ENCODE peak calls at places on chromosomes 1 and 21, in eight cellular contexts. D, P, B, H, V, W, O and T are unnamed samples.

GRCh38 chr1:64060611-64061302 is 142.7 kb upstream of the UBE2U start:
- DNase-seq in W (no peak), P (no peak), B (no peak), O (no peak), V (no peak), H (no peak), D (no peak), T (no peak)

GRCh38 chr1:229445828-229446227 is 11.9 kb upstream of the ACTA1 start:
- DNase-seq in D (no peak), V (no peak), H (no peak), W (no peak), B (no peak), P (no peak), O (no peak), T (no peak)

GRCh38 chr1:36866168-36866814 is 168.0 kb downstream of the GRIK3 start:
- DNase-seq in H (no peak), V (no peak), P (no peak), O (no peak), D (no peak), B (no peak), W (no peak), T (no peak)

GRCh38 chr1:31433396-31433930 is 20.4 kb downstream of the SERINC2 start:
- DNase-seq in V (no peak), P (no peak), W (no peak), H (no peak), D (no peak), B (no peak), O (no peak), T (no peak)

GRCh38 chr1:107782192-107782845 is 182.7 kb downstream of the VAV3 start:
- DNase-seq in B (peak; percentile 21), V (peak; percentile 58), D (no peak), H (no peak), O (no peak), P (no peak), W (peak; percentile 53), T (no peak)

GRCh38 chr21:45562401-45562800 is 20.2 kb upstream of the SLC19A1 start:
- DNase-seq in W (peak; percentile 35), P (no peak), V (no peak), H (no peak), O (no peak), D (no peak), B (no peak), T (peak; percentile 15)

GRCh38 chr1:244970236-244970652 is 105.9 kb upstream of the HNRNPU start:
- DNase-seq in D (no peak), O (peak; percentile 69), H (peak; percentile 84), B (peak; percentile 79), V (peak; percentile 92), W (peak; percentile 54), P (no peak), T (peak; percentile 81)

GRCh38 chr1:198969981-198970380 is 331.1 kb downstream of the PTPRC start:
- DNase-seq in D (no peak), P (no peak), O (no peak), V (no peak), B (no peak), W (no peak), H (no peak), T (no peak)

GRCh38 chr1:160217466-160218165 is 12.4 kb downstream of the PEA15 start:
- DNase-seq in D (peak; percentile 53), W (no peak), O (no peak), V (no peak), B (no peak), H (no peak), P (no peak), T (no peak)

GRCh38 chr1:65235867-65236805 is 73.2 kb upstream of the DNAJC6 start:
- DNase-seq in H (no peak), V (no peak), W (peak; percentile 37), P (no peak), D (no peak), B (no peak), O (no peak), T (no peak)

GRCh38 chr1:27031235-27032118 is 18.8 kb upstream of the TENT5B start:
- DNase-seq in V (no peak), D (peak; percentile 89), H (peak; percentile 91), O (peak; percentile 93), B (peak; percentile 84), P (peak; percentile 77), W (peak; percentile 67), T (peak; percentile 95)

DNA sequence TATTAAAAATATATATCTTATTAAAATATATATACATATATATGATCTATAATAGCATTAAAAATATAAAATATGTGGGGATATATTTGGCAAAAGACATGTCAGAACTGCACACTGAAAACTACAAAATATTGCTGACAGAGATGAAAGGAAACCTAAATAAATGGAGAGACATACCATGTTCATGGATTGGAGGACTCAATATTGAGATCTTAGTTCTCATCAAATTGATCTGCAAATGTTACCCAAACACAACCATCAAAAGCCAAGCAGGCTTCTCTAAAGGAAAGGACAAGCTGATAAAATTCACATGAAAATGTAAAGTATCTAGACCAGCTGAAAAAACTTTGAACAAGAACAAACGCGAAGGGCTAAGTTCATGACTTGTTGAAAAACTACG is 7.2 kb downstream of the NADK start:
- DNase-seq in D (no peak), W (no peak), O (no peak), H (no peak), B (no peak), P (no peak), V (no peak), T (no peak)
- H3K4me3 ChIP-seq in D (no peak overlapping the region), W (no peak overlapping the region), O (no peak overlapping the region), H (no peak overlapping the region), B (no peak overlapping the region), P (no peak overlapping the region), V (no peak overlapping the region), T (no peak overlapping the region)

GRCh38 chr1:209727785-209728184 is 23.1 kb downstream of the HSD11B1 start:
- DNase-seq in B (no peak), W (no peak), H (no peak), D (no peak), P (no peak), V (no peak), O (no peak), T (no peak)
- TF ChIP-seq POLR2A in B (no peak), W (no peak), H (no peak), D (no peak), P (no peak), V (no peak), O (no peak), T (no peak)

DNA sequence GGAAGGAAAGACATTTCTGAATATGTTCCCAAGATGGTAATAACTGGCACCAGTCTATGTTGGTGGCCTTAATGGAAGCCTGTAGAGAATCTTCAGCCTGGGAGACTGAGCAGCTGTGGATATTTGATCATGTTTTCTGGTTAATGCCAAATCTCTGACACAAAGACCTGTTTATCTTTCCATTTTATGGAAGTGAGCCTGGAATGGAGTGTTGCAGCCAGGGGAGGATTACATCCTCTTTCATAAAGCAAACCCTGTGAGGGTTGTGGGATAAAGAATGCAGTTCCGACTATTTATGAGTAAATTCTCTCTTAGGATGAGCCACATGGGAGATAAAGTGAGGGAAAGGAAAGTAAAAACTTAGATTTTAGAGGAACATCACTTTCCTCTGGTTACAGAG is 144.1 kb downstream of the PCP4 start:
- DNase-seq in P (no peak), W (no peak), D (no peak), O (no peak), B (no peak), V (no peak), H (no peak), T (no peak)
- H3K4me3 ChIP-seq in P (no peak overlapping the region), W (no peak overlapping the region), D (no peak overlapping the region), O (no peak overlapping the region), B (no peak overlapping the region), V (no peak overlapping the region), H (no peak overlapping the region), T (no peak overlapping the region)

GRCh38 chr21:41547111-41547510 is 39.2 kb upstream of the TMPRSS2 start:
- DNase-seq in V (no peak), D (no peak), W (no peak), P (no peak), H (no peak), O (no peak), B (no peak), T (no peak)
- TF ChIP-seq POLR2A in V (no peak), D (no peak), W (no peak), P (no peak), H (no peak), O (no peak), B (no peak), T (no peak)

GRCh38 chr1:15884477-15884876 is 37.0 kb downstream of the SPEN start:
- DNase-seq in P (no peak), H (no peak), D (no peak), W (no peak), O (no peak), V (no peak), B (no peak), T (no peak)
- H3K4me3 ChIP-seq in P (no peak overlapping the region), H (no peak overlapping the region), D (no peak overlapping the region), W (no peak overlapping the region), O (no peak overlapping the region), V (no peak overlapping the region), B (no peak overlapping the region), T (no peak overlapping the region)

DNA sequence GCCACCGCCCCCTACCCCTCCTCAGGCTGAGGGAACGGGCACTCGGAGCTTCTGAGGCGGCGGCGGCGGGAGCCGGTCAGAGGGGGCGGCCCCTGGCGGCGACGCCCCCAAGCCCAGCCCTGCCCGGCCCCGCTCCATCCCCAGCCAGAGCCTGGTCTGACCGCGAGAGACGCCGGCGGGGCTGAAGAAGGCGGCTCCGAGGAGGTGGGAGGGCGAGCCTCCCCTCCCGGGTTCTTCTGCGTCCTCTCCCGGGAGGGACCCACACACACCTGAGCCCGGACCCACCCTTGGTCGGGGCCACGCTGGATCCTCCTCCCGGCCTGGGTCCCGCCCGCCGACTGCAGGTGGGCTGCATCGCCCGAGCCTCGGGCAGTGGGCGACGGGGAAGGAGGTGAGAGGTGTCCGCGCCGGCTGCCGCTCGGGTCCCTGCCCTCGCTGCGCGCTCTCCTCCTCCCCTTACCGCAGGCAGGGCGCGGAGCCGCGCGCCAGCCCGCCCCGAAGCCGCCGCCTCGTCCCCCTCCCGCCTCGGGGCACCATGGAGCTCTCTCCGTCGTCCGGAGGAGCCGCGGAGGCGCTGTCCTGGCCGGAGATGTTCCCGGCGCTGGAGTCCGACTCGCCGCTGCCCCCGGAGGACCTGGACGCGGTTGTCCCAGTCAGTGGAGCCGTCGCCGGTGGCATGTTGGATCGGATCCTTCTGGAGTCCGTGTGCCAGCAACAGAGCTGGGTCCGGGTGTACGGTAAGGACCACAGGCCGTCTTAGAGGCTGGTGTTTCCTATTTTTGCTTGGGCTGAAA is at the start of gene RASAL2:
- DNase-seq in W (peak; percentile 46), V (peak; percentile 82), P (peak; percentile 60), B (peak; percentile 57), D (peak; percentile 66), O (peak; percentile 39), H (peak; percentile 80), T (peak; percentile 69)
- TF ChIP-seq POLR2A in W (peak; percentile 14), V (no peak), P (no peak), B (no peak), D (peak; percentile 44), O (no peak), H (peak; percentile 43), T (peak; percentile 55)

GRCh38 chr1:34037109-34037508 is 127.9 kb downstream of the CSMD2 start:
- DNase-seq in W (no peak), O (no peak), P (no peak), D (no peak), B (no peak), H (no peak), V (peak; percentile 24), T (no peak)
- H3K4me3 ChIP-seq in W (no peak overlapping the region), O (no peak overlapping the region), P (no peak overlapping the region), D (no peak overlapping the region), B (no peak overlapping the region), H (no peak overlapping the region), V (no peak overlapping the region), T (no peak overlapping the region)